ENCODE peak calls at places on chromosomes 5 and 9, in ten cellular contexts. K is HepG2, M is vagina, C is HCT116, O is spleen, G is endothelial cell of umbilical vein, E is Peyer's patch, B is stomach, J is adrenal gland, U is NB4. X is an unnamed sample.
A peak's percentile ranks its signal among the peaks of the same experiment; 100 is the strongest.

GRCh38 chr5:128695791-128696520 is 157.9 kb upstream of the FBN2 start:
- DNase-seq in J (no peak), G (no peak), M (no peak), O (no peak), E (no peak), B (no peak), C (no peak), K (no peak), U (no peak), X (no peak)

GRCh38 chr5:145943674-145944121 is 7.3 kb downstream of the SH3RF2 start:
- DNase-seq in B (peak; percentile 56), E (peak; percentile 69), O (no peak), M (no peak), C (peak; percentile 23), U (peak; percentile 57), G (no peak), K (no peak), J (peak; percentile 46), X (no peak)

GRCh38 chr5:124544366-124545055 is 201.9 kb downstream of the ZNF608 start:
- DNase-seq in K (peak; percentile 39), M (no peak), J (no peak), U (no peak), O (no peak), G (no peak), B (no peak), C (peak; percentile 4), E (no peak), X (no peak)

GRCh38 chr9:36923025-36923625 is 110.9 kb downstream of the PAX5 start:
- DNase-seq in B (no peak), U (no peak), M (no peak), K (no peak), O (no peak), G (no peak), J (no peak), E (no peak), C (no peak), X (no peak)

GRCh38 chr9:110008663-110009062 is 199.3 kb downstream of the C9orf152 start:
- DNase-seq in G (no peak), J (no peak), U (no peak), M (no peak), B (no peak), C (no peak), E (no peak), K (no peak), O (no peak), X (no peak)

GRCh38 chr5:119743927-119744326 is 114.6 kb downstream of the FAM170A start:
- DNase-seq in J (no peak), O (no peak), U (peak; percentile 65), G (no peak), E (no peak), C (peak; percentile 59), B (no peak), M (no peak), K (peak; percentile 33), X (no peak)

GRCh38 chr5:90560771-90561170 is 2.2 kb downstream of the ADGRV1 start:
- DNase-seq in G (no peak), B (no peak), E (no peak), U (no peak), K (no peak), O (no peak), J (no peak), C (no peak), M (no peak), X (no peak)

GRCh38 chr5:54889826-54890225 is 95.6 kb downstream of the ESM1 start:
- DNase-seq in J (no peak), K (no peak), E (no peak), U (no peak), C (no peak), M (no peak), O (no peak), G (peak; percentile 63), B (no peak), X (peak; percentile 67)

GRCh38 chr9:69526699-69527098 is 145.5 kb downstream of the APBA1 start:
- DNase-seq in J (no peak), C (no peak), U (no peak), G (no peak), E (no peak), M (no peak), B (no peak), O (no peak), K (no peak), X (no peak)

GRCh38 chr5:101473483-101473882 is 570.4 kb upstream of the ST8SIA4 start:
- DNase-seq in U (peak; percentile 13), C (no peak), M (no peak), K (no peak), O (no peak), J (no peak), E (no peak), G (no peak), B (no peak), X (no peak)

GRCh38 chr9:128927731-128928411 is 7.1 kb downstream of the PHYHD1 start:
- DNase-seq in E (peak; percentile 81), G (peak; percentile 65), U (peak; percentile 49), O (no peak), K (no peak), M (no peak), B (peak; percentile 67), J (peak; percentile 55), C (peak; percentile 42), X (peak; percentile 83)

GRCh38 chr9:105608685-105609598 is 51.0 kb downstream of the FKTN start:
- DNase-seq in M (no peak), J (no peak), O (no peak), G (peak; percentile 52), U (peak; percentile 61), K (peak; percentile 50), C (peak; percentile 48), E (no peak), B (no peak), X (peak; percentile 15)

GRCh38 chr5:135192351-135192750 is 158.3 kb upstream of the PITX1 start:
- DNase-seq in C (no peak), E (no peak), U (no peak), G (no peak), K (no peak), O (peak; percentile 63), M (peak; percentile 76), J (no peak), B (no peak), X (no peak)

GRCh38 chr5:4212071-4212739 is 616.6 kb downstream of the IRX1 start:
- DNase-seq in E (no peak), K (no peak), O (no peak), U (no peak), M (peak; percentile 75), G (no peak), J (no peak), B (no peak), C (no peak), X (no peak)

GRCh38 chr5:98635631-98636030 is 137.8 kb upstream of the RGMB start:
- DNase-seq in K (no peak), E (no peak), M (no peak), J (no peak), B (no peak), U (no peak), G (peak; percentile 10), O (no peak), C (no peak), X (no peak)

GRCh38 chr5:168947212-168947868 is 353.6 kb downstream of the SLIT3 start:
- DNase-seq in C (no peak), G (peak; percentile 24), B (peak; percentile 59), U (peak; percentile 61), M (no peak), J (peak; percentile 46), K (peak; percentile 36), O (no peak), E (peak; percentile 50), X (peak; percentile 62)

GRCh38 chr5:153079396-153079795 is 411.1 kb upstream of the GRIA1 start:
- DNase-seq in K (no peak), O (no peak), J (no peak), G (no peak), B (no peak), M (no peak), U (no peak), C (no peak), E (no peak), X (no peak)

DNA sequence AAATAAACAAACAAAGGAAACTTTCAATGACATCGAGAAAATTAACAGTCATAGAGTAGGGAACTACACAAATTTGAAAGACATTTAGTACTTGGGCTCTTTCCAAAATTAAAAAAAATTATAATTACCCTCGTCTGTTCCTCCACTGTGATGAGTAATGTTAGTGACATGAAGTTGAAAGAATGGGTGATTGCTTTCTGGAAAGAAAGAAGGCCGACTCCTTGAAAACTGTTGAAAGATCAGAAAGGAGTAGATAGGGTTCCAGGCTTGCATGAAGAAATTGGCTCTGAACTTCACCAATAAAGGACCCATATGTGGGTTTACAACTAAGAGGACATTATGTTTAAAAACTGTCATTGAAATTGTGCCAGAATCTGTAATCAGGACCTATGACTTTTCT is 20.6 kb upstream of the MOCS2 start:
- DNase-seq in G (no peak), M (no peak), U (no peak), C (no peak), K (no peak), E (no peak), J (no peak), B (no peak), O (no peak), X (no peak)
- TF ChIP-seq POLR2A in G (no peak), M (no peak), U (no peak), C (no peak), K (no peak), E (no peak), J (no peak), B (no peak), O (no peak), X (no peak)

DNA sequence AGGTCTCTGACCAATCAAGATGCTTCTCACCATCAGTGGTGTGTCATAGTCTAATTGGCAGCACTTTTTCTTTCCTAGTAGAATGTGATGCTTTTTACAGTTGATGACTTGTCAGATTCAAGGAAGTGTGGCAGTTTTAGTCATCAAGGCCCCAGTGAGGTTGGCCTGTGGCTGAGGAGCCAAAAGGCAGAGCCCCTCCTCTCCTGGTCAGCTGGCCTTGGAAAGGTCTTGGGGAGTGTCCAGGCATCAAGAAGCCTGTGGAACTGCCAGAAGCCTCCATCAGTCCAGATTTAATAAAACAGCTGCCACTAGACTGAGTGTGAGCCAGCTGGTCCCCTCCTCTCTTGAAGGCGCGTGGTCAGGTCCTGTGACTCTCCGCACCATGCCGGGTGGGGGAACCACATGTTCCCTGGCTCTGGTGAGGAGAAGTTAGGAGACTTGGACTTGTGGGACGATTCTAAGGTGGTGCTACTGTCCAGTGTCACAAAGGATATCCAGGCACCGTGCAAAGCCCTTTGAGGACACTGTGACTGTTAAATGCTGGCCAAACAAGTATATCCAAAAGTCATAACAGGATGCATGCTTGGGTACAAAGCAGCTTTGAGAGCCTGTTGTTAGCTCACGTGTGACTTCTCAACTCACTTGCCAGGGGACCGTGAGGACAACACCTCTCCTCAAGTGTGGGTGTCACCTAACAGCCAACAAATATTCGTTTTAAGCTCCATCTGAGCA is 6.1 kb upstream of the ANGPTL2 start:
- DNase-seq in J (peak; percentile 63), C (no peak), U (no peak), M (no peak), B (no peak), E (peak; percentile 55), G (no peak), K (no peak), O (no peak), X (no peak)
- TF ChIP-seq POLR2A in J (no peak), C (no peak), U (no peak), M (no peak), B (no peak), E (no peak), G (no peak), K (no peak), O (no peak), X (no peak)

GRCh38 chr5:1390333-1390732 is 45.4 kb upstream of the CLPTM1L start:
- DNase-seq in E (no peak), M (no peak), C (no peak), G (no peak), K (no peak), U (no peak), O (no peak), J (no peak), B (no peak), X (no peak)
- TF ChIP-seq POLR2A in E (no peak), M (no peak), C (no peak), G (no peak), K (no peak), U (no peak), O (no peak), J (no peak), B (no peak), X (no peak)

GRCh38 chr5:126777974-126778674 is 1.2 kb downstream of the LMNB1 start:
- DNase-seq in U (peak; percentile 98), C (peak; percentile 85), J (peak; percentile 86), M (peak; percentile 89), G (peak; percentile 98), B (peak; percentile 82), E (peak; percentile 96), O (peak; percentile 98), K (peak; percentile 89), X (peak; percentile 69)
- TF ChIP-seq POLR2A in U (peak; percentile 82), C (peak; percentile 76), J (peak; percentile 38), M (no peak), G (peak; percentile 95), B (no peak), E (no peak), O (peak; percentile 39), K (peak; percentile 46), X (peak; percentile 69)